ENCODE peak calls at places on chromosomes 11 and 22, in seven cellular contexts. L is H9, B is neuronal stem cell, T is IMR-90, U is mesendoderm, A is trophoblast cell, O is H1. Y is an unnamed sample.

GRCh38 chr11:78379039-78379670 is 38.5 kb downstream of the GAB2 start:
- DNase-seq in T (peak), A (no peak), L (no peak), B (no peak), U (peak), O (no peak), Y (no peak)

GRCh38 chr11:78708388-78708787 is 133.7 kb upstream of the NARS2 start:
- DNase-seq in T (peak), A (peak), B (no peak), L (no peak), O (no peak), U (peak), Y (no peak)

GRCh38 chr11:48055292-48056132 is 75.2 kb downstream of the PTPRJ start:
- DNase-seq in B (no peak), U (no peak), T (peak), O (no peak), A (no peak), L (no peak), Y (peak)

GRCh38 chr11:3959015-3959917 is 103.8 kb downstream of the STIM1 start:
- DNase-seq in T (peak), U (peak), O (no peak), A (peak), L (no peak), B (no peak), Y (peak)

GRCh38 chr22:37306494-37306829 is 24.2 kb downstream of the CYTH4 start:
- DNase-seq in O (no peak), B (no peak), L (no peak), U (no peak), A (no peak), T (no peak), Y (no peak)

GRCh38 chr11:88779551-88779950 is 286.2 kb downstream of the GRM5 start:
- DNase-seq in L (no peak), B (no peak), T (peak), A (no peak), U (no peak), O (no peak), Y (no peak)

GRCh38 chr11:78228467-78228866 is 39.7 kb downstream of the USP35 start:
- DNase-seq in O (no peak), U (peak), T (peak), L (peak), B (peak), A (peak), Y (peak)

GRCh38 chr11:859394-860131 is 16.9 kb downstream of the TSPAN4 start:
- DNase-seq in T (peak), A (no peak), U (no peak), B (no peak), O (no peak), L (no peak), Y (peak)

GRCh38 chr11:19861171-19861570 is 148.5 kb downstream of the NAV2 start:
- DNase-seq in O (no peak), A (peak), U (peak), T (no peak), L (no peak), B (no peak), Y (no peak)

GRCh38 chr22:46971141-46971775 is 208.8 kb downstream of the TBC1D22A start:
- DNase-seq in U (peak), T (peak), A (no peak), O (no peak), L (no peak), B (no peak), Y (peak)

GRCh38 chr11:12195773-12196172 is 85.4 kb downstream of the MICAL2 start:
- DNase-seq in B (no peak), A (no peak), L (no peak), T (no peak), U (peak), O (no peak), Y (no peak)

GRCh38 chr11:46278387-46279173 is 1.1 kb downstream of the CREB3L1 start:
- DNase-seq in B (no peak), T (peak), L (peak), U (peak), O (no peak), A (no peak), Y (peak)

GRCh38 chr11:13668102-13668956 is at the start of gene FAR1:
- DNase-seq in O (peak), U (peak), A (peak), T (peak), B (peak), L (peak), Y (peak)

GRCh38 chr11:93524868-93525267 is 18.3 kb downstream of the SMCO4 start:
- DNase-seq in B (no peak), A (no peak), L (no peak), T (no peak), U (no peak), O (no peak), Y (no peak)

GRCh38 chr11:548700-549603 is 11.6 kb downstream of the LMNTD2 start:
- DNase-seq in U (peak), O (no peak), A (peak), T (no peak), B (no peak), L (no peak), Y (peak)

GRCh38 chr11:65858354-65859133 is 564 bp upstream of the CFL1 start:
- DNase-seq in L (no peak), T (no peak), B (no peak), A (no peak), O (no peak), U (peak), Y (no peak)

GRCh38 chr11:59208956-59209355 is 3.8 kb downstream of the MPEG1 start:
- DNase-seq in A (no peak), T (peak), L (no peak), B (no peak), U (no peak), O (no peak), Y (no peak)

GRCh38 chr11:29153078-29153477 is 863.8 kb downstream of the KCNA4 start:
- DNase-seq in U (no peak), A (no peak), L (no peak), T (no peak), B (no peak), O (no peak), Y (no peak)

GRCh38 chr11:36033082-36033751 is 89.4 kb downstream of the LDLRAD3 start:
- DNase-seq in U (peak), T (peak), L (peak), A (no peak), B (no peak), O (peak), Y (peak)

GRCh38 chr22:36475341-36475740 is 6.1 kb downstream of the TXN2 start:
- DNase-seq in O (no peak), U (no peak), T (no peak), A (no peak), L (no peak), B (no peak), Y (no peak)

GRCh38 chr22:25895678-25896077 is 153.7 kb downstream of the MYO18B start:
- DNase-seq in U (no peak), O (no peak), L (no peak), T (no peak), A (no peak), B (no peak), Y (no peak)

GRCh38 chr11:133107753-133108152 is 424.5 kb downstream of the OPCML start:
- DNase-seq in T (no peak), A (no peak), U (no peak), B (no peak), L (no peak), O (no peak), Y (no peak)

GRCh38 chr22:39501644-39502108 is 414 bp upstream of the MIEF1 start:
- DNase-seq in U (no peak), O (no peak), A (no peak), L (no peak), T (no peak), B (no peak), Y (no peak)

GRCh38 chr11:117546431-117547160 is 218.9 kb downstream of the CEP164 start:
- DNase-seq in L (no peak), T (no peak), B (no peak), O (no peak), U (no peak), A (no peak), Y (no peak)

GRCh38 chr22:46777609-46777970 is 15.1 kb downstream of the TBC1D22A start:
- DNase-seq in B (no peak), O (no peak), T (no peak), L (no peak), A (no peak), U (no peak), Y (no peak)

GRCh38 chr11:24723231-24723630 is 226.4 kb downstream of the LUZP2 start:
- DNase-seq in B (no peak), O (no peak), A (no peak), U (no peak), L (no peak), T (no peak), Y (no peak)

GRCh38 chr11:32115406-32115805 is 24.5 kb downstream of the RCN1 start:
- DNase-seq in A (no peak), O (no peak), B (no peak), L (no peak), U (peak), T (no peak), Y (no peak)

GRCh38 chr11:120522736-120523135 is 11.2 kb downstream of the GRIK4 start:
- DNase-seq in A (no peak), B (no peak), T (no peak), O (no peak), U (no peak), L (no peak), Y (no peak)

GRCh38 chr11:23226331-23226909 is 366.1 kb upstream of the CCDC179 start:
- DNase-seq in O (no peak), A (no peak), B (no peak), T (peak), U (no peak), L (no peak), Y (peak)

GRCh38 chr11:116225236-116225635 is 547.6 kb downstream of the BUD13 start:
- DNase-seq in O (no peak), B (no peak), U (peak), T (no peak), L (no peak), A (no peak), Y (no peak)

GRCh38 chr22:47190957-47191323 is 428.5 kb downstream of the TBC1D22A start:
- DNase-seq in B (no peak), O (no peak), L (no peak), U (no peak), T (no peak), A (no peak), Y (no peak)

GRCh38 chr11:82682003-82682751 is 51.5 kb downstream of the FAM181B start:
- DNase-seq in U (peak), T (peak), B (peak), L (peak), A (peak), O (no peak), Y (peak)

DNA sequence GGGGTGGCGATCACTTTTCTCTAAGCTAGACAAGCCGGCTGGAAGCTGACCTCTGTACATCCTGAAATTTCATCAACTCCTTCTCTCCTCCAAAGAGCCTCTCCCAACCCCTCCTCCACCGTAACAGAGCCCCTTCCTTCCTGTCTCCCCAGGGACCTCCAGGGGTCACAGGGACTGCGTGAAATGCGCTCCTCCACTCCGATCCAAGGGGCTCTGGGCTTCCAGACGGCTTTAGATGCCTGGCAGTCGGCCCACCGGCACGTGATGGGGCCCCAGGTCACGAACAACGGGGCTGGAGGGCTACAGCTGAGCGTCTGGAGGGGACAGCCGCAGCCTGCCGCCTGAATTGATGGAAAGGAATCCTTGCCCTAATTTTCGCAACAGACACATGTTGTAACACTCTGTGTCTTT is 264.1 kb downstream of the MN1 start:
- DNase-seq in T (no peak), B (no peak), O (no peak), L (no peak), U (no peak), A (no peak), Y (peak)
- H3K18ac ChIP-seq in T (no peak), B (peak), O (peak), L (no peak), U (no peak), A (no peak), Y (no peak)

GRCh38 chr11:34866375-34866774 is 49.8 kb downstream of the APIP start:
- DNase-seq in A (no peak), B (no peak), T (peak), L (no peak), O (no peak), U (no peak), Y (peak)
- H3K18ac ChIP-seq in A (no peak), B (no peak), T (no peak), L (no peak), O (no peak), U (no peak), Y (no peak)

DNA sequence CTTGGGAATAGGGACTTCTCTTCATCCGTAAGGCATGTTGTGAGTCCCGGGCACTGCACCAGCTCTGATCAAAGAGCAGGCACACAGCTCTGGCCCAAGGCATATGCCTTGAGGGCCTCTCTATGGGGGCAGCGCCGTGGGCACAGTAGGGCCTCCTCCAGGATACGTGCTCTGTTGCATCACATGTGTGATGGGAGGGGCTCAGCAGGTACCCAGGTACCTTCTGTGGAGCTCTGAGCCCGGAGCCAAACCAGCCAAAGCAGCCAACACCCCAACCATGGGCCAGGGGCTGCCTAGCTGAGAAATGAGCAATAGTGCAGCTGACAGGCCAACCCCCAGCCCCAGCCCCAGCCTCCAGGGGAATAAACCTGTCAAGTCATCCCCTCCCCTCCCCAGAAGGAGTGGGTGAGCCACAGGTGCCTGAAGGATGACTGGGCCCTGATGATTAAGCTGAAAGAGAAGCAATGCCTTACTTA is 79.7 kb upstream of the SHISAL1 start:
- DNase-seq in L (peak), T (peak), U (no peak), A (no peak), O (no peak), B (no peak), Y (no peak)
- H3K18ac ChIP-seq in L (no peak), T (no peak), U (no peak), A (no peak), O (no peak), B (peak), Y (no peak)

GRCh38 chr22:20066617-20067383 is 13.2 kb upstream of the DGCR8 start:
- DNase-seq in A (peak), O (no peak), T (no peak), L (no peak), B (no peak), U (no peak), Y (no peak)

GRCh38 chr22:20071524-20071972 is 8.5 kb upstream of the DGCR8 start:
- DNase-seq in A (no peak), L (no peak), U (no peak), T (no peak), O (no peak), B (no peak), Y (no peak)

GRCh38 chr22:20065896-20066616 is 14.0 kb upstream of the DGCR8 start:
- DNase-seq in B (no peak), L (no peak), A (no peak), U (no peak), O (no peak), T (no peak), Y (no peak)

GRCh38 chr22:20068640-20069039 is 11.4 kb upstream of the DGCR8 start:
- DNase-seq in T (no peak), L (no peak), U (no peak), B (no peak), A (no peak), O (no peak), Y (no peak)

GRCh38 chr22:20069331-20070042 is 10.6 kb upstream of the DGCR8 start:
- DNase-seq in U (no peak), L (no peak), O (no peak), T (no peak), B (no peak), A (no peak), Y (no peak)
- H3K18ac ChIP-seq in U (no peak), L (no peak), O (no peak), T (no peak), B (no peak), A (no peak), Y (no peak)

GRCh38 chr11:44622721-44623258 is 57.3 kb downstream of the CD82 start:
- DNase-seq in L (peak), O (no peak), A (no peak), T (no peak), B (no peak), U (no peak), Y (no peak)

GRCh38 chr11:44621784-44622183 is 56.3 kb downstream of the CD82 start:
- DNase-seq in L (no peak), T (no peak), B (no peak), A (no peak), U (no peak), O (no peak), Y (no peak)

GRCh38 chr11:44622190-44622650 is 56.8 kb downstream of the CD82 start:
- DNase-seq in T (no peak), L (peak), A (no peak), U (no peak), B (no peak), O (no peak), Y (no peak)

GRCh38 chr11:44619931-44620725 is 54.7 kb downstream of the CD82 start:
- DNase-seq in A (no peak), L (peak), T (no peak), O (no peak), B (no peak), U (no peak), Y (no peak)

DNA sequence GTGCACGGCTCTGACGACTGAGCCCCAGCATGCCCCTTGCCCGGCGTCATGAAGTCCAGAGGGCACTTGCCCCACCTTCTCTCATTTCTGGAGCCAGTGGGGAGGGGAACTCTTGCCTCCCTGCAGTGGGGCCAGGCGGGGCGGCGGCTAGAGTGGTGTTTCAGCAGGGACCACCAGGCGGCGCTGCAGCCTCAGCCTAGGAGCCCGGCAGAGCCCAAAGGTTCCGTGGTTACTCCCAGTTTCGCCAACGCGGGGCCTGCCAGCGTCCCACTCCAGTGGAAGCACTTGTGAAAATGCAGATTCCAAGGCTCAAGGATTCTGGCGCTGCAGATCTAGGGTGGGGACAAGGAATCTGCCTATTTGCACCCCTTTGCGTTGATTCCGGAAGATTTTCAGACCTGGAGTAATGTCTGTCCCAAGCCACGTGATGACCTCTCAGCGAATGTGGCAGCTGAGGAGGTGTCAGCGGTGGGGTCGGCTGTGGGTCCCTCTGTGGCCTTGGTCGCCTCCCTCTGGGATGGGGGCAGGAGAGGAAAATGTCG is 55.7 kb downstream of the CD82 start:
- DNase-seq in A (peak), B (peak), L (peak), O (peak), T (peak), U (peak), Y (peak)
- H3K18ac ChIP-seq in A (no peak), B (peak), L (no peak), O (no peak), T (no peak), U (no peak), Y (no peak)

DNA sequence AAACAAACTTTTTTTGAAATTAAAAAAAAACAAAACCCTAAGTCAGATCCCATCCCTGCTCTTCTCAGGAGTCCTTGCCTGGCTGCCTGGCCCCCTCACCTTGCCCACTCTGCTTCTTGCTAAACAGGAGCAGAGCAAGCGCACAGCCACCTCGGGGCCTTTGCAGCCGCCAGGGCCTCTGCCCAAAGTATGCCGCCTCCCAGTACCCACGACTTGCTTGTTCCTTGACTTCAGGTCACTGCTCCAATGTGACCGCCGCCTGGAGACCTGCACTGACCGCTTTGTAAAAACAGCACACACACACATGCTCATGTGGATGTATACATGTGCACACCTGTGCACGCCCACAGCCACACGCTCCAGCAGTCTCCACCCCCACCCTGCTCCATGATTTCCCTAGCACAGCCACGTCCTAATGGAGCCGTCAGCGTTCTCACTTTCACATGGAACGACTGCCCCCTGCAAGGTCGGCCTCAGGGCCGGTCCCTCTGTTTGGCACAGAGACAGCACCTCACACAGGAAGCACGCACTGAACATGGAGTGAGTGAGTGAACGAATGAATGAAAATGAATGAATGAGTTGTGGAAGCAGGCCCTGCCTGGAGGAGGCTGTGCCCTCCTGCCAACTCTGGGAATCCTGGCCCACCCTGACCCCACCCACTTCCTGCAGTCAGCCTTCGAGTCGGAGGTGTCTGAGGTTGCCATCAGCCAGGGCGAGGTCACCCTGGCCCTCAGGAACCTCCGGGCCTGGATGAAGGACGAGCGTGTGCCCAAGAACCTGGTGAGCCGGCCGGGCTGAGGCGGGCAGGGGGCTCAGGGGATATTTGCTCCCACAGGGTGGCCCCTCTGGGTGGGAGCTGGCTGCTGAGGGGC is 8.0 kb downstream of the ALDH3B1 start:
- DNase-seq in B (no peak), O (no peak), U (no peak), A (no peak), T (no peak), L (no peak), Y (no peak)
- H3K18ac ChIP-seq in B (peak), O (no peak), U (no peak), A (no peak), T (no peak), L (no peak), Y (no peak)

DNA sequence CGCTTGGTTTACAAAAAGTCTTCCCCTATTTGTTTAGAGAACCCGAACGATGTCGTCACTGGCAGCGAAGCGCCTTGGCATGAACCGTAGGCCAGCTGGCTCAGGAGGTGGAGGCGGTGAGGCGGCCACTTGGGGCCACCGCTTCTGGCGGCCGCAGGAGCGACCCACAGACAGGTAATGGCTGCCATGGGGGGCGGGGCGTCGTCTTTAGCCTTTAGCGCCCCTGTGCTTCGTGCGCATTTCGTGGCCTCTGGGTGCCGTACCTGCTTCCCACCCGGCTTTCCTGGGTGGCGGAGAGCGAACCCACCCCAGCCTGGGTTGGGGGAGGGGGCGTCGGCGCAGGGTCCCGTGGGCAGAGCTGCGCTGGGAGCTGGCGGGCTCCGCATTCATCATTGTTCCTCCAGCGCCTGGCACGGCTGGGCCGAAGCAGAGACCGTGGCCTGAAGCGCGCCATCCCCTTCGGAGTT is 470 bp upstream of the OSBP2 start:
- DNase-seq in O (peak), U (peak), L (peak), T (peak), B (peak), A (no peak), Y (peak)
- H3K18ac ChIP-seq in O (peak), U (no peak), L (peak), T (no peak), B (peak), A (peak), Y (no peak)